ENCODE peak calls at places on chromosome 15, in seven cellular contexts. One of them, this sample, is unnamed. For H3K36me3, the result is how much of the 10 kb centered on the place peaks cover.

GRCh38 chr15:73004462-73004861 is 47.8 kb upstream of the NEO1 start:
- DNase-seq in neural progenitor cell: no peak
- DNase-seq in neuronal stem cell: no peak
- DNase-seq in SK-N-SH: no peak
- DNase-seq in IMR-90: no peak
- DNase-seq in HepG2: no peak
- DNase-seq in GM23338: no peak
- DNase-seq in this sample: no peak

GRCh38 chr15:90001062-90001682 is at the start of gene ZNF710:
- DNase-seq in neural progenitor cell: peak
- DNase-seq in neuronal stem cell: peak
- DNase-seq in SK-N-SH: peak
- DNase-seq in IMR-90: peak
- DNase-seq in HepG2: no peak
- DNase-seq in GM23338: peak
- DNase-seq in this sample: peak

GRCh38 chr15:38547255-38547997 is 17.2 kb downstream of the RASGRP1 start:
- DNase-seq in neural progenitor cell: no peak
- DNase-seq in neuronal stem cell: no peak
- DNase-seq in SK-N-SH: no peak
- DNase-seq in IMR-90: peak
- DNase-seq in HepG2: no peak
- DNase-seq in GM23338: no peak
- DNase-seq in this sample: no peak

GRCh38 chr15:71055461-71055860 is 59.8 kb upstream of the THSD4 start:
- DNase-seq in neural progenitor cell: no peak
- DNase-seq in neuronal stem cell: no peak
- DNase-seq in SK-N-SH: no peak
- DNase-seq in IMR-90: peak
- DNase-seq in HepG2: no peak
- DNase-seq in GM23338: no peak
- DNase-seq in this sample: no peak

GRCh38 chr15:43911235-43911661 is 84.4 kb downstream of the WDR76 start:
- DNase-seq in neural progenitor cell: no peak
- DNase-seq in neuronal stem cell: no peak
- DNase-seq in SK-N-SH: no peak
- DNase-seq in IMR-90: peak
- DNase-seq in HepG2: no peak
- DNase-seq in GM23338: no peak
- DNase-seq in this sample: no peak

GRCh38 chr15:61822511-61822910 is 237.7 kb downstream of the VPS13C start:
- DNase-seq in neural progenitor cell: no peak
- DNase-seq in neuronal stem cell: no peak
- DNase-seq in SK-N-SH: no peak
- DNase-seq in IMR-90: no peak
- DNase-seq in HepG2: no peak
- DNase-seq in GM23338: no peak
- DNase-seq in this sample: no peak

GRCh38 chr15:45307230-45307924 is 55.3 kb downstream of the SLC28A2 start:
- DNase-seq in neural progenitor cell: peak
- DNase-seq in neuronal stem cell: no peak
- DNase-seq in SK-N-SH: peak
- DNase-seq in IMR-90: peak
- DNase-seq in HepG2: peak
- DNase-seq in GM23338: peak
- DNase-seq in this sample: peak

GRCh38 chr15:44033894-44034293 is 161.2 kb downstream of the FRMD5 start:
- DNase-seq in neural progenitor cell: no peak
- DNase-seq in neuronal stem cell: no peak
- DNase-seq in SK-N-SH: peak
- DNase-seq in IMR-90: peak
- DNase-seq in HepG2: no peak
- DNase-seq in GM23338: no peak
- DNase-seq in this sample: no peak

GRCh38 chr15:39216816-39217215 is 364.1 kb upstream of the THBS1 start:
- DNase-seq in neural progenitor cell: no peak
- DNase-seq in neuronal stem cell: no peak
- DNase-seq in SK-N-SH: no peak
- DNase-seq in IMR-90: no peak
- DNase-seq in HepG2: no peak
- DNase-seq in GM23338: no peak
- DNase-seq in this sample: no peak

GRCh38 chr15:76310470-76311070 is 699 bp downstream of the ETFA start:
- DNase-seq in neural progenitor cell: peak
- DNase-seq in neuronal stem cell: no peak
- DNase-seq in SK-N-SH: no peak
- DNase-seq in IMR-90: no peak
- DNase-seq in HepG2: no peak
- DNase-seq in GM23338: no peak
- DNase-seq in this sample: peak

GRCh38 chr15:58383876-58384275 is 47.9 kb upstream of the LIPC start:
- DNase-seq in neural progenitor cell: peak
- DNase-seq in neuronal stem cell: no peak
- DNase-seq in SK-N-SH: no peak
- DNase-seq in IMR-90: no peak
- DNase-seq in HepG2: no peak
- DNase-seq in GM23338: peak
- DNase-seq in this sample: no peak

GRCh38 chr15:57364282-57365007 is 11.9 kb upstream of the CGNL1 start:
- DNase-seq in neural progenitor cell: peak
- DNase-seq in neuronal stem cell: no peak
- DNase-seq in SK-N-SH: no peak
- DNase-seq in IMR-90: peak
- DNase-seq in HepG2: peak
- DNase-seq in GM23338: peak
- DNase-seq in this sample: no peak

GRCh38 chr15:56042982-56043980 is 49.9 kb upstream of the NEDD4 start:
- DNase-seq in neural progenitor cell: no peak
- DNase-seq in neuronal stem cell: no peak
- DNase-seq in SK-N-SH: no peak
- DNase-seq in IMR-90: no peak
- DNase-seq in HepG2: peak
- DNase-seq in GM23338: peak
- DNase-seq in this sample: no peak
- H3K4me2 ChIP-seq in neural progenitor cell: no peak
- H3K4me2 ChIP-seq in neuronal stem cell: no peak
- H3K4me2 ChIP-seq in SK-N-SH: no peak
- H3K4me2 ChIP-seq in IMR-90: no peak
- H3K4me2 ChIP-seq in HepG2: peak
- H3K4me2 ChIP-seq in GM23338: peak
- H3K4me2 ChIP-seq in this sample: no peak

DNA sequence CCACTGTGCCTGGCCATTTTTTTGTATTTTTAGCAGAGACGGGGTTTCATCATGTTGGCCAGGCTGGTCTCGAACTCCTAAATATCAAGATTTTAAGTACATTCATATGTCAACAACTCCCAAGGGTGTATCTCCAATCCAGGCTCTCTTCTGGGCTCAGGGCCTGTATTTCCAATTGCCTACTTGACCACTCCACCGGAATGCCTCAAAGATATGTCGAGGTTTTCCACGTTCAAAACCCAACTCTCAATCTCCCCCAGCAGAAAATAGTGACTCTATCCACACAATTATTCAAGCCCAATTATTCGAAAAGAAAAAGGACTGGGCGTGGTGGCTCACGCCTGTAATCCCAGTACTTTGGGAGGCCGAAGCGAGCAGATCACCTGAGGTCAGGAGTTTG is 1.9 kb upstream of the KNSTRN start:
- DNase-seq in neural progenitor cell: no peak
- DNase-seq in neuronal stem cell: no peak
- DNase-seq in SK-N-SH: no peak
- DNase-seq in IMR-90: no peak
- DNase-seq in HepG2: no peak
- DNase-seq in GM23338: no peak
- DNase-seq in this sample: no peak
- H3K36me3 ChIP-seq in neural progenitor cell: under half
- H3K36me3 ChIP-seq in neuronal stem cell: under half
- H3K36me3 ChIP-seq in SK-N-SH: under half
- H3K36me3 ChIP-seq in IMR-90: under half
- H3K36me3 ChIP-seq in HepG2: under half
- H3K36me3 ChIP-seq in GM23338: under half
- H3K36me3 ChIP-seq in this sample: under half

DNA sequence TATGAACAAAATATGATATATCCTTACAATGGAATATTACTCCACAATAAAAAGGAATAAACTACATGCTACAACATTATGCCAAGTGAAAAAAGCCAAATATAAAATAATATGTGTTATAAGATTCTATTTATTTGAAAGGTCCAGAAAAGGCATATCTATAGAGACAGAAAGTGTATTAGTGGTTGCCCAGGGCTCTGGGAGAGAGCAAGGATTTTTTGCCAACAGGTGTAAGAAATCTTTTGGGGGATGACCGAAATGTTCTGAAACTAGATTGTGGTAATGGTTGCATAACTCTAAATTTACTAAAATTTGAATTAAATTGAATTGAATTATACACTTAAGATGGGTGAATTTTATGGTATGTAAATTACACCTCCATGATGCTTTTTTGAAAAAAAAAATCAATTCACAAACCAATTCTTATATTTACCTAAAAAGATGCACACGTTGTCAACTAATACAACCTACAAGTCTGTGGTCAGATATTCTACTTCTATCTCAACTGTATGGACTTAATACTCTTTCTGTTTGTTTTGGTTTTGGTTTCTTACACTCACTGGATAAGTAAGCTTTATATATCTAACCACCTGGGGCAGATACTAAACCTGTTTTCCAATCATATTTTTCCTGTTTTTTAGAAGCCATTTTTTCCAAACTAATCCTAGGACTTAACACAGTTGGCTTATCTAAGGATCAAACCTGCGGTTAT is 75.8 kb downstream of the FBN1 start:
- DNase-seq in neural progenitor cell: no peak
- DNase-seq in neuronal stem cell: no peak
- DNase-seq in SK-N-SH: no peak
- DNase-seq in IMR-90: no peak
- DNase-seq in HepG2: no peak
- DNase-seq in GM23338: no peak
- DNase-seq in this sample: peak
- H3K4me2 ChIP-seq in neural progenitor cell: no peak
- H3K4me2 ChIP-seq in neuronal stem cell: no peak
- H3K4me2 ChIP-seq in SK-N-SH: no peak
- H3K4me2 ChIP-seq in IMR-90: no peak
- H3K4me2 ChIP-seq in HepG2: no peak
- H3K4me2 ChIP-seq in GM23338: no peak
- H3K4me2 ChIP-seq in this sample: peak

GRCh38 chr15:64688179-64688578 is 87.2 kb downstream of the RBPMS2 start:
- DNase-seq in neural progenitor cell: no peak
- DNase-seq in neuronal stem cell: no peak
- DNase-seq in SK-N-SH: no peak
- DNase-seq in IMR-90: no peak
- DNase-seq in HepG2: no peak
- DNase-seq in GM23338: no peak
- DNase-seq in this sample: no peak
- H3K36me3 ChIP-seq in neural progenitor cell: under half
- H3K36me3 ChIP-seq in neuronal stem cell: half or more
- H3K36me3 ChIP-seq in SK-N-SH: half or more
- H3K36me3 ChIP-seq in IMR-90: half or more
- H3K36me3 ChIP-seq in HepG2: half or more
- H3K36me3 ChIP-seq in GM23338: half or more
- H3K36me3 ChIP-seq in this sample: under half

GRCh38 chr15:52730163-52730562 is 51.0 kb upstream of the ATOSA start:
- DNase-seq in neural progenitor cell: no peak
- DNase-seq in neuronal stem cell: no peak
- DNase-seq in SK-N-SH: no peak
- DNase-seq in IMR-90: peak
- DNase-seq in HepG2: no peak
- DNase-seq in GM23338: no peak
- DNase-seq in this sample: peak
- H3K4me2 ChIP-seq in neural progenitor cell: no peak
- H3K4me2 ChIP-seq in neuronal stem cell: no peak
- H3K4me2 ChIP-seq in SK-N-SH: no peak
- H3K4me2 ChIP-seq in IMR-90: no peak
- H3K4me2 ChIP-seq in HepG2: no peak
- H3K4me2 ChIP-seq in GM23338: no peak
- H3K4me2 ChIP-seq in this sample: peak

GRCh38 chr15:84824260-84824690 is 7.1 kb downstream of the ALPK3 start:
- DNase-seq in neural progenitor cell: no peak
- DNase-seq in neuronal stem cell: no peak
- DNase-seq in SK-N-SH: no peak
- DNase-seq in IMR-90: no peak
- DNase-seq in HepG2: peak
- DNase-seq in GM23338: no peak
- DNase-seq in this sample: no peak
- H3K36me3 ChIP-seq in neural progenitor cell: under half
- H3K36me3 ChIP-seq in neuronal stem cell: under half
- H3K36me3 ChIP-seq in SK-N-SH: under half
- H3K36me3 ChIP-seq in IMR-90: under half
- H3K36me3 ChIP-seq in HepG2: under half
- H3K36me3 ChIP-seq in GM23338: under half
- H3K36me3 ChIP-seq in this sample: under half

DNA sequence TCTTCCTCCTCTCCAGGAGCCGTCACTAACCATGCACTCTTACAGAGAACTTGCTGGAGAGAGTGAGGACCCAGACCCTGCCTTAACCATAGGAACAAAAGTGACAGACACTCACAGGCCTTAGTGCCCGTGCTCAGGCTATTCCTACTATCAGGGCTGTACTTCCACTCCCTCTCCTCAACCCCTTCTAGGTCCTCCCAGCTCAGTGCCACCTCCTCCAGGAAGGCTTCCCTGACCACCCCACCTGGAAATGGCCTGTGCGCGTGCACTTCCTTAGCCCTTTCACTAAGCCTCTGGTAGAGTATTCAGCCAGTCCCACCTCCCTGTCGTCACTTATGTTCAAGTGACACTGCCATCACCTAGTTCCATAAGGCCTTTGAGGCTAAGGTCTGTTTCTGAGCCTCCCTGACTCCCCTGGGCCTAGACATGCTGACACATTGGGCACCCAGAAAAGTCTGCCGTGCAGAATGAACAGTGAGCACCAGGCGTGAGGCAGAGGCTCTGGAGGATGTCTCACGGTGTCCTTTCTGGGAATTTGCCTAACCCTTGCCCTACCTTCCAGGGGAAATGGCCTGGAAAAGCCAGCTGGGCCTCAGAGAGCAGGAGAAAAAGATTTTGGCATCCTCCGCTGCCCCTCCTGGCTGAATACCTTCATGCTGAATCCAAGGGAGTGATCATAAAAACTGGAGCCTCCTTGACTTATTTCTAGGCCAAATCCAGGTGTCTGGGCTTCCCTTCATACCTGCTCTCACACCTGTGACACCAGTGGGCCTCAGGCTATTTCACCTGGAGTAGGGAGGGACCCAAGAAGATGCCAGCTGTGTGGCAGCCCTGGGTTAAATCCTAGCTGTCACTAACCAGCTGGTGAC is 108.5 kb upstream of the SMAD3 start:
- DNase-seq in neural progenitor cell: no peak
- DNase-seq in neuronal stem cell: no peak
- DNase-seq in SK-N-SH: no peak
- DNase-seq in IMR-90: no peak
- DNase-seq in HepG2: no peak
- DNase-seq in GM23338: no peak
- DNase-seq in this sample: no peak
- H3K4me2 ChIP-seq in neural progenitor cell: no peak
- H3K4me2 ChIP-seq in neuronal stem cell: no peak
- H3K4me2 ChIP-seq in SK-N-SH: no peak
- H3K4me2 ChIP-seq in IMR-90: no peak
- H3K4me2 ChIP-seq in HepG2: no peak
- H3K4me2 ChIP-seq in GM23338: no peak
- H3K4me2 ChIP-seq in this sample: no peak

GRCh38 chr15:77975332-77976119 is 102.0 kb downstream of the TBC1D2B start:
- DNase-seq in neural progenitor cell: no peak
- DNase-seq in neuronal stem cell: no peak
- DNase-seq in SK-N-SH: peak
- DNase-seq in IMR-90: no peak
- DNase-seq in HepG2: no peak
- DNase-seq in GM23338: no peak
- DNase-seq in this sample: no peak
- H3K36me3 ChIP-seq in neural progenitor cell: under half
- H3K36me3 ChIP-seq in neuronal stem cell: under half
- H3K36me3 ChIP-seq in SK-N-SH: under half
- H3K36me3 ChIP-seq in IMR-90: under half
- H3K36me3 ChIP-seq in HepG2: under half
- H3K36me3 ChIP-seq in GM23338: under half
- H3K36me3 ChIP-seq in this sample: under half

This sample was measured in MM.1S.